ENCODE peak calls at places on chromosomes 11 and 22, in ten cellular contexts. Y is COR-L47; N is left ventricle myocardium inferior; F is stimulated activated CD4-positive, alpha-beta T cell treated with anti-CD3 and anti-CD28 coated beads, Interleukin-12 subunit alpha, Interleukin-12 subunit beta, amount 100 ng/mL, for 48 hours; U is CD4-positive, alpha-beta T cell; C is cardiac muscle cell; O is activated CD4-positive, alpha-beta T cell treated with anti-CD3 and anti-CD28 coated beads, Interleukin-2, amount 50 U/mL, for 1 hour; G is H9; V is left colon; M is heart left ventricle. I is an unnamed sample.

GRCh38 chr22:49913026-49913425 is 5.2 kb downstream of the ALG12 start:
- DNase-seq in Y (no peak), N (no peak), F (no peak), U (no peak), C (no peak), O (no peak), G (no peak), V (no peak), M (no peak), I (no peak)

GRCh38 chr11:81220166-81220895 is 1513.3 kb downstream of the FAM181B start:
- DNase-seq in Y (no peak), N (no peak), F (no peak), U (no peak), C (no peak), O (no peak), G (no peak), V (no peak), M (no peak), I (no peak)

GRCh38 chr11:45982656-45983470 is 60.4 kb downstream of the LARGE2 start:
- DNase-seq in Y (peak; percentile 44), N (peak; percentile 18), F (peak; percentile 24), U (no peak), C (peak; percentile 88), O (no peak), G (peak; percentile 87), V (no peak), M (no peak), I (peak; percentile 90)

GRCh38 chr22:36156515-36157419 is 3.8 kb downstream of the APOL3 start:
- DNase-seq in Y (no peak), N (peak; percentile 88), F (peak; percentile 73), U (peak; percentile 51), C (peak; percentile 91), O (peak; percentile 77), G (peak; percentile 56), V (peak; percentile 72), M (peak; percentile 86), I (peak; percentile 63)

GRCh38 chr11:91700854-91701253 is 523.8 kb upstream of the FAT3 start:
- DNase-seq in Y (peak; percentile 2), N (no peak), F (no peak), U (no peak), C (no peak), O (no peak), G (no peak), V (no peak), M (no peak), I (no peak)

GRCh38 chr11:117833401-117833891 is 8.9 kb upstream of the FXYD2 start:
- DNase-seq in Y (peak; percentile 96), N (no peak), F (no peak), U (no peak), C (no peak), O (no peak), G (peak; percentile 25), V (peak; percentile 94), M (no peak), I (peak; percentile 85)

GRCh38 chr11:78062671-78063070 is 990 bp upstream of the THRSP start:
- DNase-seq in Y (no peak), N (no peak), F (no peak), U (no peak), C (no peak), O (no peak), G (no peak), V (no peak), M (no peak), I (no peak)

GRCh38 chr22:49589301-49589700 is 238.4 kb downstream of the BRD1 start:
- DNase-seq in Y (no peak), N (no peak), F (no peak), U (no peak), C (no peak), O (no peak), G (no peak), V (no peak), M (no peak), I (no peak)

GRCh38 chr22:29156507-29156906 is 49.2 kb upstream of the EMID1 start:
- DNase-seq in Y (no peak), N (no peak), F (no peak), U (no peak), C (peak; percentile 30), O (no peak), G (peak; percentile 72), V (no peak), M (no peak), I (peak; percentile 77)

GRCh38 chr11:10764412-10764811 is 13.4 kb downstream of the CTR9 start:
- DNase-seq in Y (no peak), N (no peak), F (no peak), U (no peak), C (no peak), O (no peak), G (no peak), V (no peak), M (no peak), I (no peak)

GRCh38 chr11:33413296-33413695 is 156.1 kb downstream of the HIPK3 start:
- DNase-seq in Y (no peak), N (no peak), F (no peak), U (no peak), C (no peak), O (no peak), G (no peak), V (no peak), M (no peak), I (no peak)

GRCh38 chr11:64359712-64360402 is 895 bp downstream of the RPS6KA4 start:
- DNase-seq in Y (peak; percentile 41), N (no peak), F (no peak), U (no peak), C (no peak), O (peak; percentile 23), G (no peak), V (no peak), M (no peak), I (no peak)

GRCh38 chr11:127564803-127565202 is 564.2 kb upstream of the KIRREL3 start:
- DNase-seq in Y (no peak), N (no peak), F (no peak), U (no peak), C (no peak), O (no peak), G (no peak), V (no peak), M (no peak), I (no peak)

GRCh38 chr22:47515384-47516125 is 753.1 kb downstream of the TBC1D22A start:
- DNase-seq in Y (no peak), N (no peak), F (no peak), U (no peak), C (no peak), O (no peak), G (no peak), V (no peak), M (no peak), I (no peak)

GRCh38 chr11:119791701-119792151 is 62.7 kb upstream of the NECTIN1 start:
- DNase-seq in Y (peak; percentile 83), N (no peak), F (no peak), U (no peak), C (peak; percentile 65), O (no peak), G (no peak), V (no peak), M (no peak), I (peak; percentile 53)

GRCh38 chr22:42262964-42263363 is 7.5 kb downstream of the TCF20 start:
- DNase-seq in Y (no peak), N (no peak), F (no peak), U (no peak), C (peak; percentile 9), O (no peak), G (no peak), V (no peak), M (no peak), I (no peak)

GRCh38 chr11:59610289-59610688 is 5.3 kb downstream of the OSBP start:
- DNase-seq in Y (no peak), N (no peak), F (no peak), U (no peak), C (no peak), O (no peak), G (no peak), V (no peak), M (no peak), I (no peak)

GRCh38 chr11:79637219-79637618 is 196.4 kb upstream of the TENM4 start:
- DNase-seq in Y (no peak), N (no peak), F (no peak), U (no peak), C (no peak), O (no peak), G (no peak), V (no peak), M (no peak), I (no peak)

GRCh38 chr11:75482931-75483469 is 42.7 kb downstream of the GDPD5 start:
- DNase-seq in Y (no peak), N (no peak), F (no peak), U (no peak), C (no peak), O (no peak), G (no peak), V (no peak), M (no peak), I (no peak)

GRCh38 chr22:39643311-39644083 is 72.9 kb downstream of the CACNA1I start:
- DNase-seq in Y (no peak), N (no peak), F (no peak), U (no peak), C (peak; percentile 41), O (no peak), G (no peak), V (no peak), M (no peak), I (no peak)

GRCh38 chr11:123472236-123472935 is 42.3 kb downstream of the GRAMD1B start:
- DNase-seq in Y (no peak), N (no peak), F (no peak), U (no peak), C (no peak), O (no peak), G (no peak), V (no peak), M (no peak), I (peak; percentile 58)

GRCh38 chr22:27088026-27088425 is 430.6 kb downstream of the MIAT start:
- DNase-seq in Y (no peak), N (no peak), F (no peak), U (no peak), C (peak; percentile 45), O (no peak), G (no peak), V (no peak), M (no peak), I (no peak)

GRCh38 chr22:48424201-48424627 is 1403.5 kb downstream of the BRD1 start:
- DNase-seq in Y (no peak), N (no peak), F (no peak), U (no peak), C (no peak), O (no peak), G (no peak), V (no peak), M (no peak), I (no peak)

GRCh38 chr22:40597541-40598453 is 38.7 kb downstream of the MRTFA start:
- DNase-seq in Y (no peak), N (no peak), F (no peak), U (no peak), C (no peak), O (no peak), G (no peak), V (no peak), M (no peak), I (no peak)

GRCh38 chr11:9138612-9139579 is 47.5 kb upstream of the SCUBE2 start:
- DNase-seq in Y (peak; percentile 87), N (no peak), F (peak; percentile 28), U (no peak), C (peak; percentile 82), O (no peak), G (no peak), V (no peak), M (no peak), I (no peak)

GRCh38 chr22:45438364-45438763 is 24.9 kb downstream of the RIBC2 start:
- DNase-seq in Y (no peak), N (no peak), F (no peak), U (no peak), C (no peak), O (no peak), G (no peak), V (no peak), M (no peak), I (no peak)

GRCh38 chr11:65720237-65720934 is at the start of gene RNASEH2C:
- DNase-seq in Y (peak; percentile 81), N (peak; percentile 88), F (peak; percentile 67), U (peak; percentile 52), C (peak; percentile 91), O (peak; percentile 70), G (peak; percentile 86), V (peak; percentile 79), M (peak; percentile 92), I (peak; percentile 88)

GRCh38 chr11:64400096-64400495 is 41.1 kb downstream of the RPS6KA4 start:
- DNase-seq in Y (no peak), N (no peak), F (no peak), U (no peak), C (no peak), O (no peak), G (no peak), V (no peak), M (no peak), I (no peak)

I was measured in ELF-1.